ENCODE peak calls at places on chromosomes 16 and 17, in five cellular contexts. V is aorta, Y is fibroblast of gingiva, R is GM03348, H is A549. B is an unnamed sample.

GRCh38 chr16:35751191-35751941 is 2292.0 kb downstream of the TP53TG3F start:
- DNase-seq in V (no peak), R (peak), H (no peak), Y (no peak), B (peak)

GRCh38 chr17:7409716-7410115 is 2.1 kb downstream of the NLGN2 start:
- DNase-seq in H (no peak), R (no peak), Y (no peak), V (no peak), B (no peak)

GRCh38 chr17:82775033-82775823 is 23.4 kb downstream of the TBCD start:
- DNase-seq in V (peak), H (peak), R (peak), Y (peak), B (no peak)

GRCh38 chr16:31329671-31330552 is 25.1 kb upstream of the ITGAX start:
- DNase-seq in Y (no peak), H (no peak), R (no peak), V (no peak), B (no peak)

GRCh38 chr16:11563493-11564040 is 23.2 kb downstream of the LITAF start:
- DNase-seq in H (no peak), V (peak), R (no peak), Y (no peak), B (no peak)

GRCh38 chr17:78318843-78319242 is 41.0 kb downstream of the SOCS3 start:
- DNase-seq in Y (no peak), H (no peak), R (no peak), V (no peak), B (no peak)

GRCh38 chr16:76474048-76474447 is 196.8 kb downstream of the CNTNAP4 start:
- DNase-seq in H (no peak), Y (no peak), R (no peak), V (no peak), B (no peak)

GRCh38 chr17:2238432-2239169 is 65.0 kb downstream of the SMG6 start:
- DNase-seq in H (no peak), R (no peak), V (no peak), Y (no peak), B (no peak)

GRCh38 chr17:14923981-14924380 is 341.1 kb downstream of the PMP22 start:
- DNase-seq in Y (peak), V (no peak), R (no peak), H (no peak), B (no peak)

GRCh38 chr16:49434733-49435132 is 61.1 kb downstream of the C16orf78 start:
- DNase-seq in R (no peak), H (no peak), V (peak), Y (no peak), B (no peak)

GRCh38 chr16:55499281-55499680 is 9.6 kb upstream of the LPCAT2 start:
- DNase-seq in Y (no peak), H (no peak), V (no peak), R (no peak), B (no peak)

GRCh38 chr17:40303706-40304450 is 5.1 kb upstream of the RARA start:
- DNase-seq in Y (peak), H (no peak), R (no peak), V (no peak), B (peak)

GRCh38 chr17:53950858-53951250 is 128.1 kb downstream of the KIF2B start:
- DNase-seq in Y (no peak), V (no peak), H (no peak), R (no peak), B (no peak)

GRCh38 chr17:81435636-81436293 is 40.5 kb downstream of the BAHCC1 start:
- DNase-seq in R (no peak), Y (no peak), V (no peak), H (no peak), B (no peak)

GRCh38 chr16:84058211-84058610 is 15.6 kb upstream of the SLC38A8 start:
- DNase-seq in V (no peak), Y (no peak), R (no peak), H (no peak), B (peak)

GRCh38 chr17:49494937-49495841 is at the start of gene NGFR:
- DNase-seq in Y (no peak), V (peak), R (peak), H (no peak), B (no peak)

GRCh38 chr17:39139137-39139516 is 12.3 kb downstream of the PLXDC1 start:
- DNase-seq in Y (peak), H (no peak), V (no peak), R (peak), B (no peak)

GRCh38 chr17:67488161-67488560 is 111.1 kb downstream of the PITPNC1 start:
- DNase-seq in V (no peak), H (no peak), Y (peak), R (peak), B (no peak)

GRCh38 chr16:65667013-65667578 is 545.2 kb upstream of the CDH11 start:
- DNase-seq in H (no peak), Y (peak), R (peak), V (no peak), B (no peak)

GRCh38 chr16:85888405-85889331 is 10.3 kb upstream of the IRF8 start:
- DNase-seq in V (no peak), R (peak), H (peak), Y (peak), B (no peak)

GRCh38 chr16:48155926-48156789 is at the start of gene ABCC12:
- DNase-seq in Y (no peak), H (no peak), V (no peak), R (no peak), B (no peak)

GRCh38 chr17:4605826-4606225 is 21.5 kb downstream of the SMTNL2 start:
- DNase-seq in H (no peak), Y (peak), R (no peak), V (no peak), B (no peak)

GRCh38 chr16:15966420-15967222 is 17.2 kb downstream of the ABCC1 start:
- DNase-seq in V (no peak), H (peak), R (peak), Y (peak), B (no peak)

GRCh38 chr17:21249911-21250703 is 3.1 kb downstream of the NATD1 start:
- DNase-seq in Y (no peak), V (no peak), R (no peak), H (no peak), B (no peak)